ENCODE peak calls at places on chromosomes 12 and 14, in six cellular contexts. I, K, V, R, A and T are unnamed samples.

GRCh38 chr14:105602799-105603763 is 76.7 kb downstream of the TMEM121 start:
- DNase-seq in I (peak), K (no peak), V (no peak), R (no peak), A (no peak), T (no peak)

GRCh38 chr12:9881246-9881645 is at the start of gene KLRF2:
- DNase-seq in I (no peak), K (no peak), V (no peak), R (no peak), A (no peak), T (no peak)

GRCh38 chr12:30996255-30996654 is 69.7 kb downstream of the TSPAN11 start:
- DNase-seq in I (no peak), K (no peak), V (peak), R (no peak), A (no peak), T (peak)

GRCh38 chr12:77324763-77325468 is 259.5 kb upstream of the E2F7 start:
- DNase-seq in I (no peak), K (no peak), V (peak), R (no peak), A (no peak), T (peak)

GRCh38 chr12:121239335-121239678 is 29.4 kb downstream of the P2RX4 start:
- DNase-seq in I (no peak), K (no peak), V (no peak), R (no peak), A (no peak), T (no peak)

GRCh38 chr12:52018448-52019122 is 11.8 kb downstream of the TAMALIN start:
- DNase-seq in I (no peak), K (no peak), V (no peak), R (no peak), A (no peak), T (no peak)

GRCh38 chr12:26787125-26787495 is 45.9 kb downstream of the ITPR2 start:
- DNase-seq in I (no peak), K (no peak), V (no peak), R (no peak), A (no peak), T (peak)

GRCh38 chr12:42296503-42297109 is 29.3 kb downstream of the ZCRB1 start:
- DNase-seq in I (no peak), K (no peak), V (no peak), R (no peak), A (no peak), T (peak)

GRCh38 chr14:75460402-75460801 is 32.6 kb downstream of the JDP2 start:
- DNase-seq in I (no peak), K (no peak), V (no peak), R (no peak), A (no peak), T (no peak)

GRCh38 chr12:127355061-127355820 is 911.7 kb upstream of the TMEM132C start:
- DNase-seq in I (no peak), K (no peak), V (no peak), R (no peak), A (no peak), T (peak)

GRCh38 chr12:43776498-43776897 is 17.7 kb downstream of the IRAK4 start:
- DNase-seq in I (no peak), K (no peak), V (no peak), R (no peak), A (no peak), T (peak)

GRCh38 chr14:51607677-51608076 is 44.0 kb upstream of the FRMD6 start:
- DNase-seq in I (no peak), K (no peak), V (no peak), R (no peak), A (no peak), T (peak)